ENCODE peak calls at places on chromosomes 4 and X, in nine cellular contexts. F is stimulated activated CD4-positive, alpha-beta T cell treated with anti-CD3 and anti-CD28 coated beads, Interleukin-2, amount 100 ng/mL, for 48 hours; I is NCI-H1092; M is T-helper 1 cell; K is NCI-H69; J is effector memory CD8-positive, alpha-beta T cell; Y is activated CD4-positive, alpha-beta T cell treated with anti-CD3 and anti-CD28 coated beads, Interleukin-2, amount 50 U/mL, for 24 hours; G is kidney epithelial cell; B is AG08395. O is an unnamed sample.

GRCh38 chrX:87626996-87627395 is 109.4 kb downstream of the KLHL4 start:
- DNase-seq in Y (no peak), M (no peak), K (no peak), G (no peak), B (no peak), I (no peak), F (no peak), J (no peak), O (no peak)

GRCh38 chr4:20565075-20565721 is 135.1 kb upstream of the PACRGL start:
- DNase-seq in J (no peak), I (no peak), M (no peak), B (no peak), G (no peak), F (no peak), Y (no peak), K (no peak), O (no peak)

GRCh38 chr4:23232987-23233386 is 540.2 kb downstream of the GBA3 start:
- DNase-seq in B (peak; percentile 2), K (no peak), Y (no peak), I (no peak), M (no peak), F (no peak), G (no peak), J (no peak), O (no peak)

GRCh38 chrX:73867144-73867543 is 304.1 kb downstream of the CHIC1 start:
- DNase-seq in M (no peak), B (no peak), F (no peak), K (no peak), I (no peak), J (no peak), G (no peak), Y (no peak), O (no peak)

GRCh38 chr4:123093247-123093646 is 170.8 kb upstream of the NUDT6 start:
- DNase-seq in F (no peak), K (peak; percentile 5), I (no peak), G (no peak), M (no peak), B (no peak), J (no peak), Y (no peak), O (no peak)

GRCh38 chr4:23889814-23890269 is at the start of gene PPARGC1A:
- DNase-seq in B (peak; percentile 22), F (no peak), M (no peak), G (peak; percentile 59), I (peak; percentile 30), J (no peak), K (peak; percentile 68), Y (no peak), O (no peak)

GRCh38 chr4:139099366-139099982 is 77.5 kb downstream of the ELF2 start:
- DNase-seq in B (peak; percentile 80), I (peak; percentile 77), M (peak; percentile 42), G (peak; percentile 44), K (peak; percentile 82), J (peak; percentile 67), Y (peak; percentile 77), F (peak; percentile 70), O (no peak)

GRCh38 chrX:1355800-1356148 is 19.2 kb downstream of the IL3RA start:
- DNase-seq in B (no peak), G (no peak), K (no peak), M (no peak), Y (no peak), F (no peak), J (no peak), I (no peak), O (no peak)

GRCh38 chrX:40773188-40773587 is 37.8 kb upstream of the MED14 start:
- DNase-seq in B (no peak), M (no peak), G (no peak), I (no peak), Y (no peak), K (no peak), F (no peak), J (no peak), O (no peak)

GRCh38 chr4:168907119-168907698 is 102.8 kb downstream of the CBR4 start:
- DNase-seq in B (peak; percentile 17), I (no peak), J (no peak), G (no peak), K (no peak), F (no peak), M (no peak), Y (no peak), O (no peak)

GRCh38 chrX:11130142-11130541 is 19.0 kb downstream of the HCCS start:
- DNase-seq in K (no peak), F (no peak), Y (no peak), B (no peak), G (no peak), I (no peak), M (no peak), J (no peak), O (no peak)

GRCh38 chr4:71184195-71184781 is 154.5 kb upstream of the SLC4A4 start:
- DNase-seq in J (peak; percentile 47), F (peak; percentile 7), Y (peak; percentile 26), K (peak; percentile 33), B (peak; percentile 59), M (no peak), G (no peak), I (peak; percentile 29), O (no peak)

GRCh38 chr4:144701683-144702233 is 55.8 kb downstream of the HHIP start:
- DNase-seq in M (no peak), K (no peak), F (no peak), G (no peak), J (no peak), B (no peak), Y (no peak), I (no peak), O (no peak)

GRCh38 chr4:4640692-4641091 is 98.8 kb upstream of the STX18 start:
- DNase-seq in F (no peak), K (no peak), Y (no peak), G (no peak), B (peak; percentile 35), M (no peak), J (no peak), I (no peak), O (no peak)

GRCh38 chrX:101417981-101418841 is 10.2 kb downstream of the HNRNPH2 start:
- DNase-seq in K (peak; percentile 72), G (no peak), Y (no peak), B (peak; percentile 25), I (peak; percentile 61), F (no peak), M (no peak), J (peak; percentile 20), O (no peak)

GRCh38 chr4:15349426-15349825 is 78.4 kb upstream of the C1QTNF7 start:
- DNase-seq in I (no peak), G (no peak), M (no peak), F (no peak), B (peak; percentile 33), K (no peak), J (no peak), Y (no peak), O (no peak)

GRCh38 chr4:110020139-110020538 is 107.5 kb downstream of the EGF start:
- DNase-seq in B (peak; percentile 31), M (no peak), K (no peak), I (no peak), G (no peak), Y (no peak), J (no peak), F (no peak), O (no peak)

GRCh38 chrX:53686151-53686885 is at the start of gene HUWE1:
- DNase-seq in Y (peak; percentile 73), I (peak; percentile 90), M (peak; percentile 57), G (no peak), K (peak; percentile 87), J (peak; percentile 78), F (peak; percentile 77), B (peak; percentile 58), O (peak; percentile 13)

GRCh38 chr4:111808174-111808573 is 337.1 kb upstream of the FAM241A start:
- DNase-seq in G (no peak), Y (no peak), K (no peak), I (no peak), F (no peak), B (no peak), M (no peak), J (no peak), O (no peak)

GRCh38 chr4:27048350-27049100 is 187.9 kb downstream of the STIM2 start:
- DNase-seq in K (peak; percentile 62), G (no peak), J (no peak), M (no peak), Y (no peak), B (peak; percentile 62), F (no peak), I (no peak), O (no peak)

GRCh38 chr4:134691915-134692314 is 490.3 kb upstream of the PABPC4L start:
- DNase-seq in B (no peak), F (no peak), M (no peak), J (no peak), I (no peak), G (no peak), Y (no peak), K (no peak), O (no peak)

GRCh38 chrX:107204063-107204605 is 2.1 kb downstream of the NUP62CL start:
- DNase-seq in K (peak; percentile 71), M (no peak), Y (no peak), F (no peak), J (no peak), I (no peak), B (no peak), G (no peak), O (no peak)

GRCh38 chr4:150986085-150986484 is 29.0 kb downstream of the LRBA start:
- DNase-seq in K (no peak), F (peak; percentile 32), B (no peak), Y (peak; percentile 40), I (no peak), G (no peak), M (no peak), J (no peak), O (no peak)

GRCh38 chr4:110484767-110485166 is 8.8 kb downstream of the ENPEP start:
- DNase-seq in K (no peak), B (peak; percentile 71), Y (no peak), M (no peak), F (no peak), J (no peak), G (peak; percentile 89), I (no peak), O (no peak)

GRCh38 chr4:76208005-76208765 is 5.4 kb downstream of the SCARB2 start:
- DNase-seq in I (peak; percentile 23), Y (no peak), J (no peak), M (no peak), K (peak; percentile 87), G (no peak), F (no peak), B (peak; percentile 74), O (no peak)

GRCh38 chrX:118448273-118448783 is 47.3 kb upstream of the DOCK11 start:
- DNase-seq in B (peak; percentile 13), F (no peak), M (no peak), K (no peak), I (no peak), Y (no peak), J (no peak), G (no peak), O (no peak)

GRCh38 chr4:3338976-3339531 is 46.2 kb downstream of the RGS12 start:
- DNase-seq in J (no peak), M (no peak), F (no peak), B (no peak), K (no peak), Y (no peak), G (no peak), I (no peak), O (no peak)

GRCh38 chr4:78121338-78121904 is 64.3 kb downstream of the FRAS1 start:
- DNase-seq in K (no peak), F (no peak), Y (no peak), B (no peak), M (no peak), I (no peak), G (no peak), J (no peak), O (no peak)

GRCh38 chr4:7771056-7771455 is 168.6 kb downstream of the AFAP1 start:
- DNase-seq in I (no peak), Y (peak; percentile 43), J (no peak), G (no peak), B (no peak), K (no peak), F (no peak), M (no peak), O (no peak)

GRCh38 chr4:149707862-149708261 is 107.8 kb downstream of the IQCM start:
- DNase-seq in M (no peak), Y (no peak), I (no peak), F (no peak), J (no peak), K (no peak), G (no peak), B (no peak), O (no peak)

GRCh38 chr4:38753021-38753806 is 29.6 kb downstream of the TLR10 start:
- DNase-seq in B (peak; percentile 92), G (peak; percentile 93), K (peak; percentile 56), Y (no peak), I (no peak), M (no peak), J (no peak), F (no peak), O (peak; percentile 58)

O was measured in GOT3.